ENCODE peak calls at places on chromosomes 13 and 19, in six cellular contexts. One of them, this sample, is unnamed.

GRCh38 chr13:32150239-32150638 is 118.7 kb downstream of the FRY start:
- DNase-seq in H1: no peak
- DNase-seq in transverse colon: no peak
- DNase-seq in stomach: no peak
- DNase-seq in esophagus muscularis mucosa: no peak
- DNase-seq in HCT116: no peak
- DNase-seq in this sample: no peak

GRCh38 chr19:51660975-51661600 is 14.5 kb upstream of the SIGLEC14 start:
- DNase-seq in H1: peak
- DNase-seq in transverse colon: peak
- DNase-seq in stomach: peak
- DNase-seq in esophagus muscularis mucosa: no peak
- DNase-seq in HCT116: peak
- DNase-seq in this sample: peak

GRCh38 chr13:28574617-28575142 is 79.8 kb upstream of the FLT1 start:
- DNase-seq in H1: no peak
- DNase-seq in transverse colon: peak
- DNase-seq in stomach: no peak
- DNase-seq in esophagus muscularis mucosa: no peak
- DNase-seq in HCT116: peak
- DNase-seq in this sample: no peak

GRCh38 chr19:49857061-49857833 is 6.3 kb downstream of the PTOV1 start:
- DNase-seq in H1: no peak
- DNase-seq in transverse colon: no peak
- DNase-seq in stomach: no peak
- DNase-seq in esophagus muscularis mucosa: no peak
- DNase-seq in HCT116: no peak
- DNase-seq in this sample: no peak

GRCh38 chr13:91313103-91313502 is 34.4 kb upstream of the MIR17HG start:
- DNase-seq in H1: no peak
- DNase-seq in transverse colon: no peak
- DNase-seq in stomach: no peak
- DNase-seq in esophagus muscularis mucosa: no peak
- DNase-seq in HCT116: no peak
- DNase-seq in this sample: no peak

GRCh38 chr19:46955114-46955812 is 64.4 kb upstream of the NPAS1 start:
- DNase-seq in H1: no peak
- DNase-seq in transverse colon: no peak
- DNase-seq in stomach: no peak
- DNase-seq in esophagus muscularis mucosa: no peak
- DNase-seq in HCT116: no peak
- DNase-seq in this sample: no peak

GRCh38 chr13:29507356-29507755 is 88.1 kb downstream of the SLC7A1 start:
- DNase-seq in H1: no peak
- DNase-seq in transverse colon: no peak
- DNase-seq in stomach: no peak
- DNase-seq in esophagus muscularis mucosa: no peak
- DNase-seq in HCT116: no peak
- DNase-seq in this sample: no peak

GRCh38 chr13:37777676-37778075 is 91.9 kb downstream of the TRPC4 start:
- DNase-seq in H1: no peak
- DNase-seq in transverse colon: no peak
- DNase-seq in stomach: no peak
- DNase-seq in esophagus muscularis mucosa: no peak
- DNase-seq in HCT116: no peak
- DNase-seq in this sample: no peak

GRCh38 chr19:1026189-1027019 is at the start of gene CNN2:
- DNase-seq in H1: peak
- DNase-seq in transverse colon: peak
- DNase-seq in stomach: peak
- DNase-seq in esophagus muscularis mucosa: no peak
- DNase-seq in HCT116: no peak
- DNase-seq in this sample: peak

GRCh38 chr13:44147222-44147621 is 226.4 kb upstream of the SERP2 start:
- DNase-seq in H1: no peak
- DNase-seq in transverse colon: no peak
- DNase-seq in stomach: no peak
- DNase-seq in esophagus muscularis mucosa: no peak
- DNase-seq in HCT116: no peak
- DNase-seq in this sample: no peak

GRCh38 chr13:104206450-104207044 is 1140.3 kb upstream of the SLC10A2 start:
- DNase-seq in H1: no peak
- DNase-seq in transverse colon: no peak
- DNase-seq in stomach: no peak
- DNase-seq in esophagus muscularis mucosa: no peak
- DNase-seq in HCT116: no peak
- DNase-seq in this sample: no peak

GRCh38 chr19:29263305-29264080 is 50.5 kb upstream of the UQCRFS1 start:
- DNase-seq in H1: peak
- DNase-seq in transverse colon: peak
- DNase-seq in stomach: peak
- DNase-seq in esophagus muscularis mucosa: no peak
- DNase-seq in HCT116: no peak
- DNase-seq in this sample: no peak

GRCh38 chr19:17469371-17470203 is 737 bp upstream of the SLC27A1 start:
- DNase-seq in H1: peak
- DNase-seq in transverse colon: peak
- DNase-seq in stomach: peak
- DNase-seq in esophagus muscularis mucosa: peak
- DNase-seq in HCT116: peak
- DNase-seq in this sample: peak

GRCh38 chr19:45151821-45152503 is 8.8 kb downstream of the NKPD1 start:
- DNase-seq in H1: no peak
- DNase-seq in transverse colon: no peak
- DNase-seq in stomach: no peak
- DNase-seq in esophagus muscularis mucosa: no peak
- DNase-seq in HCT116: no peak
- DNase-seq in this sample: no peak

GRCh38 chr19:34475026-34475974 is 6.3 kb upstream of the WTIP start:
- DNase-seq in H1: no peak
- DNase-seq in transverse colon: no peak
- DNase-seq in stomach: no peak
- DNase-seq in esophagus muscularis mucosa: no peak
- DNase-seq in HCT116: no peak
- DNase-seq in this sample: no peak

GRCh38 chr19:38766276-38767047 is 6.9 kb downstream of the LGALS7 start:
- DNase-seq in H1: no peak
- DNase-seq in transverse colon: no peak
- DNase-seq in stomach: no peak
- DNase-seq in esophagus muscularis mucosa: no peak
- DNase-seq in HCT116: no peak
- DNase-seq in this sample: no peak

GRCh38 chr19:38765214-38765613 is 8.1 kb downstream of the LGALS7 start:
- DNase-seq in H1: no peak
- DNase-seq in transverse colon: no peak
- DNase-seq in stomach: no peak
- DNase-seq in esophagus muscularis mucosa: no peak
- DNase-seq in HCT116: no peak
- DNase-seq in this sample: no peak

GRCh38 chr19:38773469-38774177 is at the start of gene LGALS7:
- DNase-seq in H1: no peak
- DNase-seq in transverse colon: no peak
- DNase-seq in stomach: no peak
- DNase-seq in esophagus muscularis mucosa: no peak
- DNase-seq in HCT116: no peak
- DNase-seq in this sample: no peak

GRCh38 chr19:38774181-38774950 is 1.0 kb upstream of the LGALS7 start:
- DNase-seq in H1: no peak
- DNase-seq in transverse colon: no peak
- DNase-seq in stomach: no peak
- DNase-seq in esophagus muscularis mucosa: no peak
- DNase-seq in HCT116: no peak
- DNase-seq in this sample: no peak

GRCh38 chr19:38769635-38770211 is 3.6 kb downstream of the LGALS7 start:
- DNase-seq in H1: peak
- DNase-seq in transverse colon: peak
- DNase-seq in stomach: peak
- DNase-seq in esophagus muscularis mucosa: peak
- DNase-seq in HCT116: peak
- DNase-seq in this sample: peak
- TF ChIP-seq POLR2A in H1: no peak
- TF ChIP-seq POLR2A in transverse colon: peak
- TF ChIP-seq POLR2A in stomach: no peak
- TF ChIP-seq POLR2A in esophagus muscularis mucosa: no peak
- TF ChIP-seq POLR2A in HCT116: no peak
- TF ChIP-seq POLR2A in this sample: no peak

DNA sequence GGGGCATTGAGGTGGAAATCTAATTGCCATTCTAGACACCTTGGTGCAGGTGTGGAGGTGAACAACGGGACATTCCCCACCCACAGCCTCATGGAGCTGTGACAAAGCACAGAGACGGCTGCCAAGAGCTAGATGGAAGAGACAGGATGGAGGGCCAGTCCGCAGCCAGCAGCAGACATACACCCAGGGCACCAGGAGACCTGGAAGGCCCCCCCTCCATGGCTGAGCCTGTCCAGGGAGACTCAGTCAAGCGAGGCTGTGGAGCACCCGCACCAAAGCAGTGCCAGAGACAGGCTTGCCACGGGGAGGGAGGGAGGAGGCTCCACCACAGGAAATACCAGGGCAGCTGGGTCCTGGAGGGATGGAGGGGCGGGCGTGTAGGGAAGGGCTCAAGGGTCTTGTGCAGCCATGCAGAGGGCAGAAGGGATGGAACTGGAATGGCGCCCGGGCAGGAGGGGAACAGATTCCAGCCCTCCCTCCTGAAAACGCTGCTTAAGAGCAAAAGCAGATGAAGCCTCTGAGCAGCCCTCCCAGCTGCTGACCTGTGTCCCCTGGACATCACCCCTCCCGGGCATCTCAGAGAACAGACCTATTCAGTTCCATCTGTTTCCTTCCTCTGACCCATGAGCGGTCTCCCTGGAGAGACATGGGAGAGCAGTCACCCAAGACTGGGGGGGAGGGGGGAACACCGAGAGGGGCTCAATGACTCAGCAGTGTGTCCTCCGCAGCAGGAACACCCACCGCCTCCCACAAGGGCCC is 14.4 kb downstream of the EPS15L1 start:
- DNase-seq in H1: peak
- DNase-seq in transverse colon: no peak
- DNase-seq in stomach: peak
- DNase-seq in esophagus muscularis mucosa: no peak
- DNase-seq in HCT116: no peak
- DNase-seq in this sample: no peak
- TF ChIP-seq POLR2AphosphoS5 in H1: no peak
- TF ChIP-seq POLR2AphosphoS5 in transverse colon: no peak
- TF ChIP-seq POLR2AphosphoS5 in stomach: no peak
- TF ChIP-seq POLR2AphosphoS5 in esophagus muscularis mucosa: no peak
- TF ChIP-seq POLR2AphosphoS5 in HCT116: no peak
- TF ChIP-seq POLR2AphosphoS5 in this sample: no peak

DNA sequence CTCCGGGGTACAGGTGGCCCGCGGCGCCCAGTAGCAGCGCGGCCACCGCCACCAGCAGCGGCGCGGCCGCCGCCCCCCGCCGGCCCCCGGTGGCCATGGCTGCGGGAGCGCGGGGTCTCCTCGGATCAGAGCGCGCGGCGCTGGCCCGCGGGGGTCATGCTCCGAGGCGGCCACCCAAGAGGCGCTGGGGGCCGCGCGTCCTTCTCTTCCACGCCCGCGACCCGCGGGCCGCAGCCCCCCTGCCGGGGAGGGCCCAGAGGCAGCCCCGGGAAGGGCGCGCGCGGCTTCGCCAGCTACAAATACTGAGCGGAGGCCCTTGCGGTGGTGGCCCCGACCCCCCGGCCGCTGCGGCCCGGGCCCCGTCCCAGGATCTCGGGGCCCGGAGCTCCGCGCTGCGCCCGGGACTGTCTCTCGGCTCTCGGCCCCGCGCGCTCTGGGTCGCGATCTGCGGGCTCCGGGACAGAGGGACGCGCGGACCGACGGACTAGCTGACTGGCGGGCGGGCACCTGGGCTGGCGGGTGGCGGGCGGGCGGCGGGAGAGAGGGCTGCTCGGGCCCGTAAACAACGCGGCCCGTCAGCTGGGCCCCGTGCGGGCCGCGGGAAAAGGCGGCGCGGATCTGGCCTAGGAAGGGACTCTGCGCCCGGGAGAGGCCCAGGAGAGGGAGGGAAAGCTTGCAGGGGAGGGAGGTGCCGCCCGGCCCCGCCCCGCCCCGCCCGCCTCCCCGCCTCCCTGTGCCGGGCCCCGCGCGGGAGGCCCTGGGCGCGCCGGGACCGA is at the start of gene INSR:
- DNase-seq in H1: peak
- DNase-seq in transverse colon: peak
- DNase-seq in stomach: peak
- DNase-seq in esophagus muscularis mucosa: peak
- DNase-seq in HCT116: peak
- DNase-seq in this sample: peak
- TF ChIP-seq POLR2A in H1: no peak
- TF ChIP-seq POLR2A in transverse colon: peak
- TF ChIP-seq POLR2A in stomach: no peak
- TF ChIP-seq POLR2A in esophagus muscularis mucosa: peak
- TF ChIP-seq POLR2A in HCT116: no peak
- TF ChIP-seq POLR2A in this sample: no peak

GRCh38 chr19:2783781-2784145 is 690 bp upstream of the SGTA start:
- DNase-seq in H1: no peak
- DNase-seq in transverse colon: no peak
- DNase-seq in stomach: no peak
- DNase-seq in esophagus muscularis mucosa: no peak
- DNase-seq in HCT116: no peak
- DNase-seq in this sample: no peak

GRCh38 chr19:2787115-2787514 is 1.8 kb downstream of the THOP1 start:
- DNase-seq in H1: no peak
- DNase-seq in transverse colon: no peak
- DNase-seq in stomach: no peak
- DNase-seq in esophagus muscularis mucosa: no peak
- DNase-seq in HCT116: no peak
- DNase-seq in this sample: no peak

GRCh38 chr19:2788237-2788636 is 2.9 kb downstream of the THOP1 start:
- DNase-seq in H1: no peak
- DNase-seq in transverse colon: no peak
- DNase-seq in stomach: no peak
- DNase-seq in esophagus muscularis mucosa: no peak
- DNase-seq in HCT116: no peak
- DNase-seq in this sample: no peak

GRCh38 chr19:2782936-2783780 is at the start of gene SGTA:
- DNase-seq in H1: peak
- DNase-seq in transverse colon: peak
- DNase-seq in stomach: peak
- DNase-seq in esophagus muscularis mucosa: peak
- DNase-seq in HCT116: peak
- DNase-seq in this sample: peak

DNA sequence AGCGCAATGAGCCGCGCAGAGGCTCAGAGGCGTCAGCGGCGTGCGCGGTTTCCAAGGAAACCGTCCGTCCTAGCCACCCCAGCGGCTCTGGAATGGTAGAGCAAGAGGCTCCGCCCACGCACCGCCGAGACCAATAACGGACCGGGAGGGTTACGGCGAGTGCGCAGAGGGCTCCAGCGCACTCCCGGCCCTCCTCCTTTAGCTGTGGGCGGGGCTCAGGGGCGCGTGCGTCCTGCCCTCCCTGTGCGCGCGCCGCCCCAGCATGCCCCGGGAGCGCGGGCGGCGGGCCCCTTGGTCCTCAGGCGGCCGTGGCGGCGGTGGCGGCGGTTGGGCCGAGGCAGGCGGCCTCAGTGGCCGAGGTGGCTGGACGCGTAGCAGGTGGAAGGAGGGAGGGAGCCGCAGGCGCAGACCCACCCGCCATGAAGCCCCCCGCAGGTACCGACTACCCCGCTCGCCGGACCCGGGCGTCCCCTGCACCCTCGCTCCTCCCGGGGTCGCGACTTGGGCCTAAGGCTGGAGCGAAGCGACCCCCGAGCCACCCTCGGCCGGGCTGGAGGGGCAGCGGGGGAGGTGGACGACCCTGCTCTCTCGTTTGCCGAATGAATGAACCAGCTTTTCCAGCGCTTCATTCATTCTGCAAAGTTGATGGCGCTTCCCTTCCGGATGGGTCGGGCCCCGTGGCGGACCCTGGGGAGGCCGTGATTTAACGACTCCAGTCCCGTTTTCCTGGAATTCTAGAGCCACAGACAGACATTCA is at the start of gene THOP1:
- DNase-seq in H1: peak
- DNase-seq in transverse colon: peak
- DNase-seq in stomach: peak
- DNase-seq in esophagus muscularis mucosa: peak
- DNase-seq in HCT116: peak
- DNase-seq in this sample: peak
- TF ChIP-seq POLR2AphosphoS5 in H1: peak
- TF ChIP-seq POLR2AphosphoS5 in transverse colon: peak
- TF ChIP-seq POLR2AphosphoS5 in stomach: peak
- TF ChIP-seq POLR2AphosphoS5 in esophagus muscularis mucosa: peak
- TF ChIP-seq POLR2AphosphoS5 in HCT116: peak
- TF ChIP-seq POLR2AphosphoS5 in this sample: peak